ENCODE peak calls at places on chromosome 21, in nine cellular contexts. J, G, I, X, U, A, H, C and Y are unnamed samples.

GRCh38 chr21:38267991-38268858 is 11.4 kb downstream of the KCNJ15 start:
- DNase-seq in I (no peak), G (no peak), H (no peak), C (no peak), U (no peak), X (no peak), J (no peak), A (no peak), Y (no peak)

GRCh38 chr21:39180429-39181019 is 2.7 kb downstream of the PSMG1 start:
- DNase-seq in J (no peak), G (no peak), U (no peak), A (peak), H (no peak), C (no peak), I (no peak), X (no peak), Y (no peak)

GRCh38 chr21:25115021-25115420 is 492.3 kb downstream of the MRPL39 start:
- DNase-seq in A (no peak), I (no peak), J (no peak), G (no peak), C (no peak), H (no peak), X (no peak), U (no peak), Y (no peak)

GRCh38 chr21:16571594-16571993 is 841.8 kb downstream of the USP25 start:
- DNase-seq in G (no peak), J (no peak), A (no peak), U (no peak), I (no peak), H (no peak), C (no peak), X (no peak), Y (no peak)

GRCh38 chr21:46118871-46119564 is 21.1 kb downstream of the COL6A2 start:
- DNase-seq in G (no peak), X (no peak), H (peak), J (no peak), A (no peak), I (no peak), C (peak), U (peak), Y (peak)

GRCh38 chr21:38968887-38969543 is 163.3 kb downstream of the ETS2 start:
- DNase-seq in A (no peak), C (no peak), H (no peak), I (no peak), G (no peak), X (no peak), U (no peak), J (peak), Y (no peak)

GRCh38 chr21:38912355-38912619 is 106.6 kb downstream of the ETS2 start:
- DNase-seq in J (no peak), H (no peak), U (no peak), A (no peak), I (no peak), X (no peak), C (no peak), G (no peak), Y (no peak)

GRCh38 chr21:39001341-39001740 is 181.9 kb downstream of the PSMG1 start:
- DNase-seq in H (no peak), X (no peak), A (no peak), I (no peak), J (no peak), U (no peak), C (no peak), G (no peak), Y (no peak)

GRCh38 chr21:38323721-38324591 is 67.2 kb downstream of the KCNJ15 start:
- DNase-seq in I (no peak), U (no peak), H (no peak), J (no peak), C (no peak), A (peak), G (no peak), X (no peak), Y (peak)

GRCh38 chr21:39385299-39386145 is 36.6 kb upstream of the HMGN1 start:
- DNase-seq in I (peak), H (peak), J (peak), C (peak), A (peak), U (peak), X (peak), G (peak), Y (no peak)

GRCh38 chr21:29793712-29794111 is 146.1 kb downstream of the GRIK1 start:
- DNase-seq in A (no peak), I (no peak), J (no peak), G (no peak), X (no peak), C (no peak), H (no peak), U (no peak), Y (no peak)

GRCh38 chr21:46323227-46323709 is 402 bp downstream of the C21orf58 start:
- DNase-seq in U (no peak), I (no peak), H (no peak), C (no peak), A (no peak), X (no peak), G (no peak), J (no peak), Y (no peak)

GRCh38 chr21:39867198-39867650 is at the start of gene PCP4:
- DNase-seq in A (peak), G (no peak), U (peak), X (peak), I (peak), C (peak), H (peak), J (peak), Y (no peak)

GRCh38 chr21:25708467-25709065 is 26.1 kb downstream of the ATP5PF start:
- DNase-seq in X (no peak), J (peak), U (no peak), I (peak), A (peak), G (no peak), H (no peak), C (no peak), Y (no peak)

GRCh38 chr21:17231771-17232170 is 281.1 kb upstream of the CXADR start:
- DNase-seq in A (no peak), U (no peak), C (no peak), X (no peak), H (no peak), G (no peak), J (no peak), I (no peak), Y (no peak)

GRCh38 chr21:37849703-37850102 is 66.6 kb downstream of the KCNJ6 start:
- DNase-seq in H (no peak), J (no peak), I (no peak), X (no peak), C (no peak), U (no peak), G (no peak), A (peak), Y (no peak)

GRCh38 chr21:37509802-37510393 is 143.3 kb downstream of the DYRK1A start:
- DNase-seq in J (no peak), C (no peak), A (peak), X (no peak), U (no peak), G (no peak), I (no peak), H (no peak), Y (no peak)

GRCh38 chr21:15278851-15279250 is 214.1 kb upstream of the NRIP1 start:
- DNase-seq in U (no peak), H (no peak), G (no peak), I (no peak), C (no peak), A (no peak), J (no peak), X (no peak), Y (no peak)

GRCh38 chr21:32346951-32347350 is 45.9 kb downstream of the URB1 start:
- DNase-seq in G (no peak), U (no peak), J (no peak), H (no peak), X (no peak), I (no peak), C (no peak), A (no peak), Y (no peak)

GRCh38 chr21:21175798-21176334 is 177.7 kb downstream of the NCAM2 start:
- DNase-seq in H (no peak), X (no peak), C (no peak), G (no peak), J (no peak), U (no peak), A (no peak), I (no peak), Y (no peak)

GRCh38 chr21:39575778-39576177 is 37.0 kb upstream of the B3GALT5 start:
- DNase-seq in I (no peak), X (no peak), H (no peak), J (no peak), G (no peak), A (no peak), U (no peak), C (no peak), Y (no peak)

GRCh38 chr21:17390575-17390974 is 122.3 kb upstream of the CXADR start:
- DNase-seq in J (no peak), X (no peak), U (no peak), I (no peak), G (no peak), H (no peak), A (no peak), C (no peak), Y (no peak)

GRCh38 chr21:15848632-15849031 is 118.8 kb downstream of the USP25 start:
- DNase-seq in J (no peak), H (no peak), A (peak), U (no peak), X (no peak), C (no peak), G (no peak), I (no peak), Y (no peak)

GRCh38 chr21:32370971-32371766 is 21.6 kb downstream of the URB1 start:
- DNase-seq in G (no peak), H (no peak), I (no peak), J (no peak), C (no peak), X (no peak), A (no peak), U (no peak), Y (no peak)

DNA sequence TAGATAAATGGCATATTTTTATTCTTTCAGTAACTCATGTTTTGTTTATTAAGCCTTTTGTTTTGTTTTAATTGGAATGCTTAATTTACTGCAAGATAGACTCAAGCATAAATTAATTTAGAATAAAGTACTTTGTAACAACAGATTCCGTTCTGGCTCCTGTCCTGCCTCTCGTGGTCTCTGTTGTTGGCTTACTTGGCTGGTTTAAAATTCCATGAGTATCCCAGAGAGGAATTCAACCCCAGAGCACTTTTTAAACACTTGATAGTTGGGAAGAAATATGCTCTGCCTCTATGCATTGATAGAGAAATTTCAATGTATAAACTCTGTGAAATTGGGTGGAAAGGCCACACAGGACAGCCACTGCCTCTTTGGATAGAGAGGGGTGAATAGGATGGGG is 89.7 kb downstream of the ATP5PO start:
- DNase-seq in J (no peak), A (peak), H (no peak), X (no peak), C (no peak), U (no peak), I (no peak), G (no peak), Y (no peak)
- H3K27ac ChIP-seq in J (no peak), A (no peak), H (no peak), X (peak), C (no peak), U (no peak), I (no peak), G (no peak), Y (peak)

GRCh38 chr21:31107151-31107785 is 69.0 kb upstream of the KRTAP19-8 start:
- DNase-seq in I (no peak), X (no peak), G (no peak), H (no peak), J (no peak), A (no peak), C (no peak), U (no peak), Y (no peak)

GRCh38 chr21:31103163-31103562 is 64.9 kb upstream of the KRTAP19-8 start:
- DNase-seq in J (no peak), U (no peak), A (no peak), X (no peak), I (no peak), C (no peak), H (no peak), G (no peak), Y (no peak)

GRCh38 chr21:31099122-31099521 is 60.8 kb upstream of the KRTAP19-8 start:
- DNase-seq in A (no peak), J (no peak), C (no peak), I (no peak), X (no peak), U (no peak), H (no peak), G (peak), Y (no peak)

GRCh38 chr21:31107871-31108270 is 69.6 kb upstream of the KRTAP19-8 start:
- DNase-seq in J (no peak), X (no peak), H (no peak), A (no peak), C (no peak), G (no peak), U (no peak), I (no peak), Y (no peak)

GRCh38 chr21:31103571-31104265 is 65.4 kb upstream of the KRTAP19-8 start:
- DNase-seq in A (no peak), J (no peak), C (no peak), I (no peak), H (no peak), G (no peak), X (no peak), U (no peak), Y (no peak)
- H3K27ac ChIP-seq in A (no peak), J (no peak), C (no peak), I (no peak), H (no peak), G (no peak), X (no peak), U (no peak), Y (no peak)

GRCh38 chr21:45001134-45002095 is 61.6 kb downstream of the SLX9 start:
- DNase-seq in I (peak), J (no peak), X (peak), U (no peak), A (peak), H (no peak), G (no peak), C (peak), Y (peak)

GRCh38 chr21:44999428-44999971 is 59.7 kb downstream of the SLX9 start:
- DNase-seq in J (no peak), G (no peak), X (no peak), I (no peak), A (no peak), U (no peak), C (peak), H (no peak), Y (no peak)

GRCh38 chr21:44999972-45000636 is 60.3 kb downstream of the SLX9 start:
- DNase-seq in A (no peak), C (peak), U (no peak), X (peak), J (no peak), H (no peak), G (no peak), I (no peak), Y (no peak)

GRCh38 chr21:44998621-44999427 is 59.0 kb downstream of the SLX9 start:
- DNase-seq in A (no peak), C (peak), U (no peak), H (no peak), J (no peak), X (no peak), I (no peak), G (no peak), Y (no peak)

DNA sequence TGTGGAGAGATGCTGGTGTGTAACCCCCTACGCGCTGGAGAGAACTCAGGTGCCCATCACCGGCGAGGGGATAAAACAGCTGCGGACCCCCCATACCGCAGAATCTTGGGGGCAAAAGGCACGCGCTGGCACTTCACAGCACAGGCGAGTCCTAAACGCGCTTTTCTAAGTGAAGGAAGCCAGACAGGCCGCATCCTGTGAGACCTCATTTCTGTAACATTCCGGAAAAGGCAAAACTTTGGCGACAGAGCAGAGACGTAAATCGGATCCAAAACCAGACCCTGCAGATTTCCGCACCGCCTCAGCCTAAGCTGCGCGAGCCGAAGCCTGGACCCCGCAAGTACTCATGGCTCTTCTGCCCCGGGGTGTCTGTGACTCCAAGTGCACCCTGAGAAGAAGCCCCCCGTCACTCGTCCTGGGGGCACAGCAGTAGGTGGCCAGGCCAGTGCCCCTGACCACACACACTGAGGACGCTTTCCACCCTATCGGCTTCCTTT is 60.9 kb downstream of the SLX9 start:
- DNase-seq in A (no peak), H (no peak), X (no peak), I (no peak), U (no peak), C (no peak), J (no peak), G (no peak), Y (no peak)
- H3K27ac ChIP-seq in A (no peak), H (no peak), X (peak), I (no peak), U (no peak), C (no peak), J (no peak), G (no peak), Y (peak)

GRCh38 chr21:35908311-35909078 is 151.8 kb downstream of the SETD4 start:
- DNase-seq in U (no peak), H (no peak), C (no peak), J (no peak), X (no peak), A (no peak), I (no peak), G (no peak), Y (no peak)
- H3K27ac ChIP-seq in U (no peak), H (no peak), C (no peak), J (no peak), X (no peak), A (no peak), I (no peak), G (no peak), Y (no peak)

DNA sequence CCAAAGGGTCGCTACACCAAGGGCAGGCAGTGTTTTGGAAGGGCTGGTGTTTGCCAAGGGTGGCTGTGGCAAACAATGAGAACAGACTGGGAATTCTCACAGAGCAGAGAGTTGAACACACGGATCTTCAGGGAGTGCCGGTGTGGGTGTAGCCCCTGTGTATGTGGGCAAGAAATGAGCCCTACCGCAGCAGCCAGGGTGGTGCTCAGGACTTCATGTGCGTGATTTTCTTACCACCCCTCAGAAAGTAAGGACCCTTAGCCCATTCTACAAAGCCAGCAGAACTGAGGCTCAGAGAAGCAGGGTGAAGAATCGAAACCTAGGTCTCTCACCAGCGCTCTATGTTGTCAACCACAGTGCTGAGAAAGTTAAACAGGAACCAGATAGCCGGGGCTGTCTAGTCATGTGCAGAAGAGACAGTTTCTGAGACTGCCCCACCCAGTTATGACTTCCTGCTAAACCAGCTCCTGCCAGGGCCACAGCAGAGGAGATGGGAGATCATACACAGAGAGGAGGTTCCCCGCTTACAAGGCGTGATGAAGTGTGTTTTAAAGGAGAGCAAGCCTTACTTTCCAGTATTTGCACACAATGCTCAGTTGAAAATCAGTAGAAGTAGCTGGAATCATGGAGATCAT is 21.9 kb upstream of the MORC3 start:
- DNase-seq in J (peak), G (peak), H (no peak), I (peak), C (no peak), A (no peak), U (peak), X (peak), Y (no peak)
- H3K27ac ChIP-seq in J (no peak), G (peak), H (no peak), I (peak), C (no peak), A (no peak), U (no peak), X (peak), Y (no peak)

GRCh38 chr21:33522297-33522696 is 19.6 kb downstream of the GART start:
- DNase-seq in J (no peak), U (no peak), I (no peak), X (no peak), C (no peak), A (no peak), G (no peak), H (no peak), Y (no peak)
- H3K27ac ChIP-seq in J (no peak), U (no peak), I (no peak), X (no peak), C (no peak), A (no peak), G (no peak), H (no peak), Y (no peak)

GRCh38 chr21:42118901-42119300 is 47.8 kb downstream of the UMODL1 start:
- DNase-seq in U (no peak), C (no peak), G (no peak), A (no peak), I (no peak), J (no peak), X (no peak), H (no peak), Y (no peak)
- H3K27ac ChIP-seq in U (no peak), C (no peak), G (no peak), A (no peak), I (no peak), J (no peak), X (no peak), H (no peak), Y (no peak)

GRCh38 chr21:43341349-43342163 is 85.4 kb downstream of the SIK1 start:
- DNase-seq in C (peak), U (no peak), I (no peak), A (no peak), X (no peak), H (no peak), J (no peak), G (no peak), Y (no peak)
- H3K27ac ChIP-seq in C (peak), U (no peak), I (peak), A (no peak), X (no peak), H (no peak), J (no peak), G (no peak), Y (no peak)

DNA sequence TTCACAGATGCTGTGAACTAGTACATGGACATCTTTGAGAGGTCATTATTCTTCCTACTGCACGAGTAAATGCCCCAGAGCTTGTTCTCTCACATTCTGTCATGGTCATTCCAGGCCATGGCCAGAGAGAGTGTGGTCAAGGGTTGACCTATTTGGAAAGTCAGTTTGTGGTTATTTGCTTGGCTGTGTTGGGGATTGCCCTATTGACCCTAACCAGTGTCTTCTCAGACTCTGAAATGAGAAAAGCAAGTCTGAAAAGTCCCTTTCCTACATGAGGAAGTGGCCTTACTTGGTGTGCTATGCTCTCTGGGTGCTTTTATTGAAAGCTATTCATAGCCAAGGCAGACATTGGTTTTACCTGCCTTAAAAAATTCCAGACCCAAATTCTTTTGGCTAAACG is 26.6 kb downstream of the CLIC6 start:
- DNase-seq in H (no peak), J (no peak), X (no peak), A (no peak), U (no peak), C (no peak), G (no peak), I (no peak), Y (no peak)
- H3K27ac ChIP-seq in H (no peak), J (no peak), X (peak), A (no peak), U (no peak), C (no peak), G (no peak), I (no peak), Y (no peak)

DNA sequence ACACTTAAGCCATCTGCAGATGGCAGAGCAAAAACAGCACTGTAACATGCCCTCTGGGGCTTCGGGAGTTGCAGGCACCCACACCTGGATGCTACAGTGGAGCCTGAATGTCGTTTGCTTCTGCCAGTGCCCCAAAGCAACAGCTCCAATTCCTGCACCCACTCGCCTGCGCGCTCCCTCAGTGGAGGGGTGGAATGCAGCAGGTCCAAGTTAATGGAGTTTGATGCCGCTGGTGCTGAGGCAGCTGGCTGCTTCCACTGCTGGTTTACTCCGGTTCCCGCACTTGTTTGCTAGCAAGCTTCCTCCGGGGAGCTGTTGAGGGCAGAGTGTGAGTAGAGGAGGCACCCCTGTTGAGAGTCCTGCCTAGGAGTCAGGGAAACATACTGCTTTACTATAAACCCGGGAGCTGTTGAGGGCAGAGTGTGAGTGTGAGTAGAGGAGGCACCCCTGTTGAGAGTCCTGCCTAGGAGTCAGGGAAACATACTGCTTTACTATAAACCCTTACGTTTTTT is 584.0 kb upstream of the TMPRSS15 start:
- DNase-seq in U (no peak), G (no peak), J (no peak), H (no peak), I (no peak), X (no peak), A (no peak), C (no peak), Y (no peak)
- H3K27ac ChIP-seq in U (no peak), G (no peak), J (no peak), H (no peak), I (no peak), X (no peak), A (no peak), C (no peak), Y (no peak)